ENCODE peak calls at places on chromosomes 11 and 22, in ten cellular contexts. One of them, this sample, is unnamed.

GRCh38 chr22:31230871-31231621 is 18.9 kb downstream of the LIMK2 start:
- DNase-seq in BJ: no peak
- DNase-seq in heart left ventricle: no peak
- DNase-seq in foreskin keratinocyte: no peak
- DNase-seq in mucosa of descending colon: peak
- DNase-seq in body of pancreas: peak
- DNase-seq in astrocyte of the spinal cord: peak
- DNase-seq in bronchial epithelial cell: peak
- DNase-seq in heart right ventricle: peak
- DNase-seq in neural crest cell: no peak
- DNase-seq in this sample: peak

GRCh38 chr22:49036513-49036912 is 791.2 kb downstream of the BRD1 start:
- DNase-seq in heart left ventricle: no peak
- DNase-seq in heart right ventricle: no peak
- DNase-seq in body of pancreas: no peak
- DNase-seq in mucosa of descending colon: no peak
- DNase-seq in foreskin keratinocyte: no peak
- DNase-seq in neural crest cell: no peak
- DNase-seq in bronchial epithelial cell: no peak
- DNase-seq in astrocyte of the spinal cord: no peak
- DNase-seq in BJ: no peak
- DNase-seq in this sample: no peak

GRCh38 chr22:44172370-44173108 is 8.2 kb upstream of the PARVG start:
- DNase-seq in heart right ventricle: peak
- DNase-seq in body of pancreas: peak
- DNase-seq in mucosa of descending colon: peak
- DNase-seq in heart left ventricle: peak
- DNase-seq in astrocyte of the spinal cord: no peak
- DNase-seq in neural crest cell: no peak
- DNase-seq in bronchial epithelial cell: no peak
- DNase-seq in BJ: no peak
- DNase-seq in foreskin keratinocyte: no peak
- DNase-seq in this sample: no peak

GRCh38 chr11:12029738-12030363 is 21.4 kb upstream of the DKK3 start:
- DNase-seq in neural crest cell: no peak
- DNase-seq in heart right ventricle: no peak
- DNase-seq in bronchial epithelial cell: peak
- DNase-seq in foreskin keratinocyte: no peak
- DNase-seq in BJ: no peak
- DNase-seq in heart left ventricle: no peak
- DNase-seq in astrocyte of the spinal cord: no peak
- DNase-seq in body of pancreas: no peak
- DNase-seq in mucosa of descending colon: no peak
- DNase-seq in this sample: no peak

GRCh38 chr11:121249039-121249663 is 43.4 kb upstream of the SC5D start:
- DNase-seq in astrocyte of the spinal cord: peak
- DNase-seq in neural crest cell: no peak
- DNase-seq in bronchial epithelial cell: peak
- DNase-seq in foreskin keratinocyte: peak
- DNase-seq in body of pancreas: no peak
- DNase-seq in BJ: peak
- DNase-seq in mucosa of descending colon: no peak
- DNase-seq in heart left ventricle: no peak
- DNase-seq in heart right ventricle: no peak
- DNase-seq in this sample: peak

GRCh38 chr11:113395782-113396336 is 8.3 kb downstream of the ANKK1 start:
- DNase-seq in bronchial epithelial cell: no peak
- DNase-seq in heart right ventricle: no peak
- DNase-seq in foreskin keratinocyte: no peak
- DNase-seq in neural crest cell: no peak
- DNase-seq in mucosa of descending colon: no peak
- DNase-seq in BJ: no peak
- DNase-seq in body of pancreas: no peak
- DNase-seq in heart left ventricle: no peak
- DNase-seq in astrocyte of the spinal cord: no peak
- DNase-seq in this sample: no peak

GRCh38 chr11:122784325-122785155 is 53.8 kb upstream of the CRTAM start:
- DNase-seq in heart right ventricle: no peak
- DNase-seq in astrocyte of the spinal cord: peak
- DNase-seq in mucosa of descending colon: no peak
- DNase-seq in foreskin keratinocyte: no peak
- DNase-seq in bronchial epithelial cell: peak
- DNase-seq in heart left ventricle: no peak
- DNase-seq in BJ: peak
- DNase-seq in neural crest cell: no peak
- DNase-seq in body of pancreas: no peak
- DNase-seq in this sample: peak

GRCh38 chr11:61874460-61874809 is 16.9 kb downstream of the FADS3 start:
- DNase-seq in neural crest cell: no peak
- DNase-seq in BJ: no peak
- DNase-seq in heart left ventricle: no peak
- DNase-seq in astrocyte of the spinal cord: no peak
- DNase-seq in mucosa of descending colon: no peak
- DNase-seq in body of pancreas: no peak
- DNase-seq in foreskin keratinocyte: no peak
- DNase-seq in heart right ventricle: peak
- DNase-seq in bronchial epithelial cell: no peak
- DNase-seq in this sample: no peak

GRCh38 chr22:26079009-26079408 is 90.3 kb upstream of the SEZ6L start:
- DNase-seq in mucosa of descending colon: no peak
- DNase-seq in body of pancreas: no peak
- DNase-seq in neural crest cell: no peak
- DNase-seq in BJ: no peak
- DNase-seq in bronchial epithelial cell: no peak
- DNase-seq in heart right ventricle: no peak
- DNase-seq in foreskin keratinocyte: no peak
- DNase-seq in heart left ventricle: no peak
- DNase-seq in astrocyte of the spinal cord: no peak
- DNase-seq in this sample: no peak

GRCh38 chr11:102933627-102934026 is 21.9 kb downstream of the MMP13 start:
- DNase-seq in mucosa of descending colon: no peak
- DNase-seq in astrocyte of the spinal cord: no peak
- DNase-seq in BJ: no peak
- DNase-seq in bronchial epithelial cell: no peak
- DNase-seq in heart left ventricle: no peak
- DNase-seq in body of pancreas: no peak
- DNase-seq in heart right ventricle: no peak
- DNase-seq in foreskin keratinocyte: no peak
- DNase-seq in neural crest cell: no peak
- DNase-seq in this sample: no peak

GRCh38 chr11:116275634-116276033 is 497.2 kb downstream of the BUD13 start:
- DNase-seq in mucosa of descending colon: no peak
- DNase-seq in neural crest cell: no peak
- DNase-seq in foreskin keratinocyte: no peak
- DNase-seq in body of pancreas: no peak
- DNase-seq in astrocyte of the spinal cord: no peak
- DNase-seq in heart left ventricle: no peak
- DNase-seq in BJ: no peak
- DNase-seq in bronchial epithelial cell: peak
- DNase-seq in heart right ventricle: no peak
- DNase-seq in this sample: no peak

GRCh38 chr22:28548411-28548810 is 131.2 kb downstream of the TTC28 start:
- DNase-seq in BJ: no peak
- DNase-seq in heart right ventricle: no peak
- DNase-seq in astrocyte of the spinal cord: no peak
- DNase-seq in mucosa of descending colon: no peak
- DNase-seq in body of pancreas: no peak
- DNase-seq in heart left ventricle: no peak
- DNase-seq in neural crest cell: no peak
- DNase-seq in foreskin keratinocyte: no peak
- DNase-seq in bronchial epithelial cell: no peak
- DNase-seq in this sample: no peak

GRCh38 chr22:29327089-29327764 is 11.7 kb upstream of the RASL10A start:
- DNase-seq in mucosa of descending colon: no peak
- DNase-seq in foreskin keratinocyte: no peak
- DNase-seq in body of pancreas: no peak
- DNase-seq in BJ: no peak
- DNase-seq in bronchial epithelial cell: no peak
- DNase-seq in heart left ventricle: peak
- DNase-seq in heart right ventricle: no peak
- DNase-seq in neural crest cell: no peak
- DNase-seq in astrocyte of the spinal cord: no peak
- DNase-seq in this sample: no peak

GRCh38 chr11:33869511-33870422 is 22.1 kb downstream of the LMO2 start:
- DNase-seq in foreskin keratinocyte: peak
- DNase-seq in heart left ventricle: peak
- DNase-seq in BJ: no peak
- DNase-seq in body of pancreas: peak
- DNase-seq in neural crest cell: peak
- DNase-seq in astrocyte of the spinal cord: peak
- DNase-seq in bronchial epithelial cell: peak
- DNase-seq in mucosa of descending colon: peak
- DNase-seq in heart right ventricle: peak
- DNase-seq in this sample: peak

GRCh38 chr11:10032991-10033390 is 261.0 kb downstream of the SBF2 start:
- DNase-seq in astrocyte of the spinal cord: no peak
- DNase-seq in BJ: peak
- DNase-seq in neural crest cell: no peak
- DNase-seq in bronchial epithelial cell: peak
- DNase-seq in foreskin keratinocyte: no peak
- DNase-seq in body of pancreas: no peak
- DNase-seq in heart left ventricle: no peak
- DNase-seq in heart right ventricle: no peak
- DNase-seq in mucosa of descending colon: no peak
- DNase-seq in this sample: peak

GRCh38 chr11:10263929-10264328 is 30.1 kb downstream of the SBF2 start:
- DNase-seq in bronchial epithelial cell: peak
- DNase-seq in body of pancreas: no peak
- DNase-seq in astrocyte of the spinal cord: peak
- DNase-seq in foreskin keratinocyte: no peak
- DNase-seq in mucosa of descending colon: no peak
- DNase-seq in BJ: peak
- DNase-seq in neural crest cell: no peak
- DNase-seq in heart left ventricle: no peak
- DNase-seq in heart right ventricle: no peak
- DNase-seq in this sample: peak

DNA sequence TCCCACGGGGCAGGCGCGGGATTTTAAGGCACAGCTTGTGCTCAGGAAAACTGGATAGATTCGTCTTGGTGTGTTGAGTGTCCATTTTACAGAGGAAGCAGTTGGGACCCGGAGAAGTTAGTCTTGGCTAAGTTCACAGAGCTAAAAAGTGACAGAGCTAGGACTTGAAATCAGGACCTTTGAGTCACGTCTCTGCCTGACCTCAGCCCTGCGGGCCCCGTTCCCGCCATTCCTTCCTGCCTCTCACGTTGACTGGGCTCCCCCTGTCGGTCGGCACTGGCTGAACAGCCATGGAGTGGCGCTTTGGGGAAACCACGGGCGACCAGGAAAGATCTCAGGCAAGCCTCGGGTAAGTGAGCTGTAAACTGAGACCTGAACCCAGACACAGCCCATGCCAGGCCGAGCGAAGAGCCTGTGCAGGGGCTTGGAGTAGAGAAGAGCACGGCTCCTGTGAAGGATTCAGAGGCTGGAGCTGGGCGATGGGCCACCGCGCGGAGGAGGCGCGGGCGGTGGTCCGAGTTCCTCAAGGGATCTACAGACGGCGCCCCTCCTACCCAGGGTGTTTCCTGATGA is 54.1 kb downstream of the WNT11 start:
- DNase-seq in mucosa of descending colon: peak
- DNase-seq in bronchial epithelial cell: peak
- DNase-seq in neural crest cell: peak
- DNase-seq in body of pancreas: peak
- DNase-seq in foreskin keratinocyte: peak
- DNase-seq in astrocyte of the spinal cord: peak
- DNase-seq in heart right ventricle: peak
- DNase-seq in BJ: no peak
- DNase-seq in heart left ventricle: peak
- DNase-seq in this sample: peak
- TF ChIP-seq CTCF in mucosa of descending colon: peak
- TF ChIP-seq CTCF in bronchial epithelial cell: peak
- TF ChIP-seq CTCF in neural crest cell: peak
- TF ChIP-seq CTCF in body of pancreas: peak
- TF ChIP-seq CTCF in foreskin keratinocyte: peak
- TF ChIP-seq CTCF in astrocyte of the spinal cord: peak
- TF ChIP-seq CTCF in heart right ventricle: peak
- TF ChIP-seq CTCF in BJ: peak
- TF ChIP-seq CTCF in heart left ventricle: peak
- TF ChIP-seq CTCF in this sample: peak

DNA sequence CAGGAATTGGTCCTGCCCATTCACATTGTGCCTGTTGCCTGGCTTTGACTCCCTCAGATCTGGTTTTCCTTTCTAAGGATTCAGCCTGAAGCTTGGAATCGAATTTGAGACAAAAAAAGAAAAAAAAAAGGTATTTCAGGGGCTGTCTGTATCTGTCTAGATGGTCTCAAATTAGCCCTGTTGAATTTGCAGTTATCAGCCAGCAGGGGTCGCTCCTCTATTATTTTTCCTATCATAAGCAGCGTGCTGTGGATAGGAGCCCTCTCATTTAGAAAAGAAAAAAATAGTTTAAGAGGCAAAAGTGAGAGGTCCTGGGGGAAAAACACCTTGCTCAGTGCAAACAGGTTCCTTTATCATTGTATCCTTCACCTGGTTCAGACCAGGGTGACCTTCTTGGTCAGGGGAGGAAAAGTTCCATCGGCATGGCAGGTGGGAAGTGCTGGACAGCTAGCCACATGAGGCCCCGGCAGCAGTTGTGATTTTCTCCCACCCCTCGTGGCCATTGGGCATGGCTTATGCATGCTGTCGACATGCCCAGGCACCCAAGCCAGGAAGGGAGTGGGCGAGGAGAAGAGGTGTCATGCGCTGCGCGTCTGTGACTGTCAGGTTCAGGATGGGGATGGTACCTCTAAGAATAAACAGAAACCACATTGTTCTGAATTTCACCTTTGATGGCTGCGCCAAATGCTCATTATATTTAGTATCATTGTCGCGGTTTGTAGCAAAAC is 13.1 kb downstream of the OR5AK2 start:
- DNase-seq in neural crest cell: no peak
- DNase-seq in mucosa of descending colon: no peak
- DNase-seq in heart left ventricle: no peak
- DNase-seq in body of pancreas: no peak
- DNase-seq in foreskin keratinocyte: no peak
- DNase-seq in heart right ventricle: no peak
- DNase-seq in BJ: no peak
- DNase-seq in bronchial epithelial cell: no peak
- DNase-seq in astrocyte of the spinal cord: no peak
- DNase-seq in this sample: peak
- TF ChIP-seq CTCF in neural crest cell: peak
- TF ChIP-seq CTCF in mucosa of descending colon: no peak
- TF ChIP-seq CTCF in heart left ventricle: no peak
- TF ChIP-seq CTCF in body of pancreas: no peak
- TF ChIP-seq CTCF in foreskin keratinocyte: peak
- TF ChIP-seq CTCF in heart right ventricle: no peak
- TF ChIP-seq CTCF in BJ: peak
- TF ChIP-seq CTCF in bronchial epithelial cell: peak
- TF ChIP-seq CTCF in astrocyte of the spinal cord: peak
- TF ChIP-seq CTCF in this sample: no peak

GRCh38 chr11:65859134-65859811 is 960 bp upstream of the MUS81 start:
- DNase-seq in body of pancreas: peak
- DNase-seq in heart left ventricle: peak
- DNase-seq in astrocyte of the spinal cord: peak
- DNase-seq in neural crest cell: peak
- DNase-seq in foreskin keratinocyte: peak
- DNase-seq in BJ: peak
- DNase-seq in heart right ventricle: peak
- DNase-seq in mucosa of descending colon: peak
- DNase-seq in bronchial epithelial cell: peak
- DNase-seq in this sample: peak
- TF ChIP-seq CTCF in body of pancreas: no peak
- TF ChIP-seq CTCF in heart left ventricle: no peak
- TF ChIP-seq CTCF in astrocyte of the spinal cord: peak
- TF ChIP-seq CTCF in neural crest cell: peak
- TF ChIP-seq CTCF in foreskin keratinocyte: peak
- TF ChIP-seq CTCF in BJ: peak
- TF ChIP-seq CTCF in heart right ventricle: peak
- TF ChIP-seq CTCF in mucosa of descending colon: no peak
- TF ChIP-seq CTCF in bronchial epithelial cell: peak
- TF ChIP-seq CTCF in this sample: no peak

GRCh38 chr11:86355256-86355655 is 19.4 kb upstream of the CCDC81 start:
- DNase-seq in body of pancreas: no peak
- DNase-seq in heart left ventricle: no peak
- DNase-seq in astrocyte of the spinal cord: no peak
- DNase-seq in heart right ventricle: no peak
- DNase-seq in BJ: no peak
- DNase-seq in neural crest cell: no peak
- DNase-seq in bronchial epithelial cell: no peak
- DNase-seq in mucosa of descending colon: no peak
- DNase-seq in foreskin keratinocyte: no peak
- DNase-seq in this sample: no peak
- TF ChIP-seq CTCF in body of pancreas: no peak
- TF ChIP-seq CTCF in heart left ventricle: no peak
- TF ChIP-seq CTCF in astrocyte of the spinal cord: no peak
- TF ChIP-seq CTCF in heart right ventricle: no peak
- TF ChIP-seq CTCF in BJ: no peak
- TF ChIP-seq CTCF in neural crest cell: no peak
- TF ChIP-seq CTCF in bronchial epithelial cell: no peak
- TF ChIP-seq CTCF in mucosa of descending colon: no peak
- TF ChIP-seq CTCF in foreskin keratinocyte: no peak
- TF ChIP-seq CTCF in this sample: no peak

This sample was measured in epithelial cell of esophagus.